ENCODE peak calls at places on chromosomes 16 and 17, in nine cellular contexts. S is cardiac muscle cell, W is heart right ventricle, T is MCF 10A, Q is epithelial cell of esophagus, I is PC-9, Y is left lung, R is bronchial epithelial cell, A is uterus. D is an unnamed sample.

GRCh38 chr17:34579979-34580684 is 750 bp downstream of the TMEM132E start:
- DNase-seq in R (no peak), S (peak; percentile 11), Y (no peak), T (no peak), I (no peak), A (no peak), W (peak; percentile 19), Q (peak; percentile 10), D (no peak)

GRCh38 chr17:48646183-48647102 is 20.3 kb upstream of the HOXB9 start:
- DNase-seq in Q (no peak), R (no peak), T (no peak), A (no peak), Y (peak; percentile 77), W (no peak), S (no peak), I (no peak), D (peak; percentile 27)

GRCh38 chr17:15169676-15170075 is 95.5 kb downstream of the PMP22 start:
- DNase-seq in T (peak; percentile 24), S (no peak), I (no peak), Q (peak; percentile 17), W (no peak), R (peak; percentile 40), Y (no peak), A (no peak), D (no peak)

GRCh38 chr17:3914319-3914685 is 2.0 kb downstream of the P2RX1 start:
- DNase-seq in S (no peak), T (no peak), Y (no peak), W (no peak), A (no peak), I (no peak), R (no peak), Q (no peak), D (peak; percentile 71)

GRCh38 chr17:50618941-50619340 is 15.7 kb upstream of the ABCC3 start:
- DNase-seq in Y (no peak), A (no peak), T (no peak), Q (no peak), W (no peak), I (no peak), S (no peak), R (peak; percentile 22), D (no peak)

GRCh38 chr17:21033350-21033749 is 9.5 kb downstream of the USP22 start:
- DNase-seq in I (no peak), S (peak; percentile 46), Y (no peak), Q (peak; percentile 26), R (peak; percentile 48), W (no peak), T (no peak), A (no peak), D (no peak)

GRCh38 chr17:75241502-75241901 is 19.9 kb downstream of the GGA3 start:
- DNase-seq in Q (no peak), I (no peak), S (no peak), A (no peak), T (no peak), Y (no peak), W (no peak), R (no peak), D (no peak)

GRCh38 chr16:5056347-5056746 is 9.4 kb downstream of the C16orf89 start:
- DNase-seq in R (peak; percentile 29), Q (peak; percentile 41), I (no peak), A (no peak), T (peak; percentile 37), S (peak; percentile 42), W (no peak), Y (no peak), D (peak; percentile 20)

GRCh38 chr16:78916928-78917545 is 683.5 kb downstream of the MAF start:
- DNase-seq in S (no peak), Y (no peak), W (no peak), A (no peak), I (no peak), R (peak; percentile 89), Q (no peak), T (no peak), D (no peak)

GRCh38 chr16:12903325-12904040 is 2.1 kb downstream of the SHISA9 start:
- DNase-seq in W (no peak), T (no peak), Q (no peak), Y (no peak), S (no peak), A (no peak), I (no peak), R (no peak), D (no peak)

GRCh38 chr16:66481943-66482390 is 54.9 kb downstream of the BEAN1 start:
- DNase-seq in W (no peak), R (no peak), Y (no peak), S (no peak), I (no peak), Q (no peak), A (no peak), T (no peak), D (no peak)

GRCh38 chr16:24988593-24989338 is 26.4 kb downstream of the ARHGAP17 start:
- DNase-seq in Q (peak; percentile 85), W (peak; percentile 59), T (peak; percentile 68), I (peak; percentile 82), A (peak; percentile 52), R (peak; percentile 77), S (peak; percentile 79), Y (no peak), D (no peak)

GRCh38 chr16:68382296-68382718 is 66.0 kb downstream of the SMPD3 start:
- DNase-seq in I (no peak), Y (peak; percentile 67), W (no peak), R (no peak), T (no peak), Q (no peak), A (no peak), S (no peak), D (no peak)

GRCh38 chr16:4376126-4376819 is 4.6 kb downstream of the VASN start:
- DNase-seq in Q (no peak), I (peak; percentile 93), Y (peak; percentile 93), R (no peak), A (peak; percentile 92), W (peak; percentile 86), T (peak; percentile 65), S (peak; percentile 92), D (no peak)

GRCh38 chr16:86590501-86591144 is 12.3 kb downstream of the FOXL1 start:
- DNase-seq in T (peak; percentile 75), R (peak; percentile 97), W (no peak), Q (peak; percentile 91), A (no peak), S (peak; percentile 69), Y (no peak), I (no peak), D (no peak)

GRCh38 chr16:66366433-66367299 is at the start of gene CDH5:
- DNase-seq in I (no peak), S (peak; percentile 86), T (no peak), W (peak; percentile 87), Y (peak; percentile 79), R (no peak), Q (no peak), A (peak; percentile 62), D (no peak)

GRCh38 chr17:3647769-3648540 is 11.4 kb downstream of the CTNS start:
- DNase-seq in A (no peak), W (peak; percentile 53), S (peak; percentile 71), Q (peak; percentile 77), Y (peak; percentile 82), R (peak; percentile 46), I (peak; percentile 40), T (peak; percentile 58), D (no peak)

GRCh38 chr17:56125830-56126819 is 27.1 kb upstream of the ANKFN1 start:
- DNase-seq in R (peak; percentile 11), S (peak; percentile 11), Q (peak; percentile 15), Y (no peak), W (no peak), I (peak; percentile 1), A (no peak), T (peak; percentile 77), D (no peak)

GRCh38 chr17:45155029-45155428 is 6.6 kb upstream of the HEXIM2 start:
- DNase-seq in W (no peak), S (no peak), R (peak; percentile 58), A (no peak), Y (no peak), I (no peak), T (peak; percentile 61), Q (peak; percentile 41), D (no peak)

GRCh38 chr17:45160505-45161287 is 979 bp upstream of the HEXIM2 start:
- DNase-seq in I (peak; percentile 51), A (peak; percentile 74), S (peak; percentile 79), Y (peak; percentile 89), T (peak; percentile 55), R (peak; percentile 29), Q (peak; percentile 54), W (peak; percentile 78), D (peak; percentile 72)

GRCh38 chr17:45155483-45155882 is 6.2 kb upstream of the HEXIM2 start:
- DNase-seq in S (no peak), W (no peak), T (no peak), Q (peak; percentile 36), A (no peak), Y (no peak), R (no peak), I (peak; percentile 21), D (no peak)

GRCh38 chr17:45150911-45151809 is 2.9 kb downstream of the HEXIM1 start:
- DNase-seq in R (no peak), T (no peak), Q (no peak), A (no peak), W (no peak), I (no peak), Y (no peak), S (no peak), D (no peak)

DNA sequence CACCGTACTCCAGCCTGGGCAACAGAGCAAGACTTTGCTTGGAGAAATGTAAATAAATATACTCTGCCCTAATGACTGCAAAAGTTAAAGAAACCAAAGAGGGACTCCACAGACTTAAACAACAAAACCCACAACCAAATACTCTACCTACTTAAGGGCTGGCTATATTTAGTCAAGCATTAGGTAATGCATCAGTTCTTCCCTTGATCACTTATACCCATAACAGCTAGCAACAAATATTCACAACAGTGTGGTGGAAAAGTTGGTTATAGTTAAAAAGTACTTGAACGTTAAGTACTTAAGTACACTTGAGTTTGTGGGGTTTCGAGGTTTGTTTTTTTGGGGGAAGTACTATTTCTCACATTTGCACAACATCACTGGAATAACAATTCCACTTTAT is 5.4 kb upstream of the HEXIM2 start:
- DNase-seq in A (no peak), Y (peak; percentile 2), S (no peak), T (no peak), Q (no peak), W (no peak), I (no peak), R (no peak), D (no peak)
- TF ChIP-seq CTCF in A (no peak), Y (no peak), S (no peak), T (no peak), Q (no peak), W (no peak), I (no peak), R (no peak), D (no peak)

GRCh38 chr17:80195671-80196529 is 24.2 kb downstream of the SGSH start:
- DNase-seq in I (no peak), Q (no peak), T (peak; percentile 26), Y (peak; percentile 87), W (no peak), R (no peak), S (no peak), A (no peak), D (peak; percentile 50)
- TF ChIP-seq CTCF in I (peak; percentile 99), Q (peak; percentile 71), T (peak; percentile 93), Y (peak; percentile 91), W (peak; percentile 78), R (peak; percentile 78), S (peak; percentile 90), A (peak; percentile 52), D (peak; percentile 93)

GRCh38 chr17:44222112-44222869 is 2.8 kb upstream of the UBTF start:
- DNase-seq in Y (peak; percentile 91), W (peak; percentile 86), I (peak; percentile 60), A (peak; percentile 85), T (peak; percentile 72), S (peak; percentile 87), R (peak; percentile 51), Q (peak; percentile 62), D (peak; percentile 45)
- TF ChIP-seq CTCF in Y (no peak), W (no peak), I (no peak), A (peak; percentile 7), T (no peak), S (peak; percentile 33), R (no peak), Q (no peak), D (no peak)

GRCh38 chr16:47143329-47143676 is 442 bp downstream of the NETO2 start:
- DNase-seq in T (peak; percentile 75), S (peak; percentile 80), Q (peak; percentile 80), W (peak; percentile 21), A (no peak), Y (peak; percentile 90), R (peak; percentile 47), I (peak; percentile 81), D (no peak)
- TF ChIP-seq CTCF in T (peak; percentile 82), S (peak; percentile 61), Q (peak; percentile 33), W (peak; percentile 68), A (no peak), Y (peak; percentile 76), R (peak; percentile 69), I (no peak), D (no peak)